ENCODE peak calls at places on chromosomes 4 and X, in five cellular contexts. R is H1, O is HCT116, J is K562, U is HepG2. Y is an unnamed sample.

GRCh38 chr4:20687894-20688293 is 12.4 kb upstream of the PACRGL start:
- DNase-seq in U (no peak), O (no peak), J (no peak), R (no peak), Y (no peak)

GRCh38 chrX:15848576-15848975 is 6.0 kb downstream of the AP1S2 start:
- DNase-seq in O (no peak), J (no peak), U (no peak), R (no peak), Y (no peak)

GRCh38 chr4:180057198-180057821 is 2185.9 kb upstream of the TENM3 start:
- DNase-seq in U (no peak), J (no peak), O (no peak), R (no peak), Y (no peak)

GRCh38 chr4:143025111-143025704 is 159.5 kb upstream of the USP38 start:
- DNase-seq in U (peak), R (no peak), O (peak), J (no peak), Y (peak)

GRCh38 chr4:1466034-1466960 is 60.1 kb upstream of the NKX1-1 start:
- DNase-seq in J (no peak), O (no peak), R (no peak), U (no peak), Y (no peak)

GRCh38 chrX:39953027-39953426 is 144.7 kb downstream of the BCOR start:
- DNase-seq in U (no peak), O (no peak), R (no peak), J (no peak), Y (no peak)

GRCh38 chr4:141486375-141486997 is 149.9 kb upstream of the IL15 start:
- DNase-seq in U (no peak), J (no peak), O (no peak), R (no peak), Y (no peak)

GRCh38 chr4:85132570-85132969 is 166.1 kb upstream of the WDFY3 start:
- DNase-seq in U (no peak), R (no peak), J (no peak), O (no peak), Y (no peak)

GRCh38 chrX:100880368-100880767 is 6.2 kb upstream of the NOX1 start:
- DNase-seq in R (no peak), O (no peak), U (no peak), J (no peak), Y (no peak)

GRCh38 chrX:100883654-100884053 is 9.5 kb upstream of the NOX1 start:
- DNase-seq in O (no peak), R (no peak), U (peak), J (no peak), Y (no peak)
- TF ChIP-seq JUND in O (no peak), R (no peak), U (no peak), J (no peak), Y (no peak)

DNA sequence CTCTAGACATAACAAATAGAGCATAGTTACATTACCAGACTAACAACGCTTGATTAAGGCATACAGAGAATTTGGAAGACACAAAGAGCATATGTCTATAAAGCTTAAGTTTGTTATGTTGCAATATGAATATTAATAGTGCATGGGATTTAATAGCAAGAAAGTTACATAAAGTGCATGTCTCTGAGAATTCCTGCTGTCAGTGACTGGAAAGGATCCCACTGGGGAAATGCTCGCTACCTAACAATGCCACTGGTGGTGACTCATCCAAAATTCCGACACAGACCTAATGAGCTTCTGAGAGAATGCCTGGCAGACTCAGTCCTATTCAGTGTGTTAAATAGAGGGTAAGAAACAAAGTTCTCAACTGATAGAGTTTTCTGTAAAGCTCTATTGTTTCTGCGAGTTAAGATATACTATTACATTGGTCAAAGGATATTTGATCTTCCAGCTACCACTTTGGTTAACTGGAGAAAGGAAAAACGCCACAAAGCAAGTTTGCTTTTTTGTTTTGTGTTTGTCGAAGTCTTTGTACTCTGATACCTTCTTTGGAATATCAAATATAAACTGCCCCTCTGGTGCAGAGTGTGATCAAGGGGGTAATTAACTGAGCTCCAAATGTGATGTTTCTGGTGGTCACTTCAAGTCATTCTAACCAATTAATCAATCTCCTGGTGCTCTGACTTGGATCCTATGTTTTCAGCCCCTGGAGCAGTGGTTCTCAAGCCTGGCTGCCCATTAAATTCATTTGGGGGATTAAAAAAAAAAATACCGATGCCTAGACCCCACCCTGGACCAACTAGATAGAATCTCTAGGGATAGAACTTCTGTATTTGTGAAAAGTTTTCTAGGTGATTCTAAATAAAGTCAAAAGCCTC is 107.9 kb downstream of the PALLD start:
- DNase-seq in J (no peak), U (no peak), R (no peak), O (peak), Y (no peak)
- TF ChIP-seq JUND in J (no peak), U (no peak), R (peak), O (peak), Y (no peak)

DNA sequence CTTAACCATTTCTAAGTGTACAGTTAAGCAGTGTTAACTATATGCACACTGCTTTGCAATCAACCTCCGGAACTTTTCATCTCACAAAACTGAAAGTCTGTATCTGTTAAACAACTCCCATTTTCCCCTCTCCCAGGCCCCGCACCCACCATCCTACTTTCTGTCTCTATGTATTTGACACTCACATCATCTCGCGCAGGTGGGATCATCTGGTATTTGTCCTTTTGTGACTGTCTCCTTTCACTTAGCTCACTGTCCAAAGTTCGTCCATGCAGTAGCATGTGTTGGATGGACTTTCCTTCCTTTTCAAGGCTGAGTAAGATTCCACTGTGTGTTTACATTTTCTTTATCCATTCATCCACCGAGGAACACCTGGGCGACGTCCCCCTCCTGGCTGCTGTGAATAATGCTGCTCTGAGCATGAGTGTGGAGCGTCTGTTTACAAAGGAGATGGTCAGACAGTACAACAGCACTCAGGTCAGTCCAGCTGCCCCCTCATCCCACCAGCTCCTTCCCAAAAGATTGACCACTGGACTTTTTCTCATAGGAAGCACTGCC is 39.8 kb downstream of the DCTD start:
- DNase-seq in U (peak), O (no peak), R (no peak), J (no peak), Y (no peak)
- TF ChIP-seq JUND in U (no peak), O (no peak), R (no peak), J (no peak), Y (no peak)

GRCh38 chrX:108601276-108601675 is 135.1 kb downstream of the IRS4 start:
- DNase-seq in O (no peak), R (no peak), U (no peak), J (no peak), Y (no peak)
- TF ChIP-seq JUND in O (no peak), R (no peak), U (no peak), J (no peak), Y (no peak)

GRCh38 chr4:126958482-126958881 is 674.3 kb upstream of the INTU start:
- DNase-seq in R (no peak), U (no peak), J (no peak), O (no peak), Y (no peak)

GRCh38 chr4:126956192-126956897 is 676.4 kb upstream of the INTU start:
- DNase-seq in U (no peak), R (no peak), J (peak), O (no peak), Y (no peak)

GRCh38 chr4:126954537-126955291 is 678.0 kb upstream of the INTU start:
- DNase-seq in R (no peak), U (no peak), O (no peak), J (peak), Y (no peak)

GRCh38 chr4:126957555-126958440 is 675.0 kb upstream of the INTU start:
- DNase-seq in U (no peak), J (no peak), R (no peak), O (no peak), Y (peak)

DNA sequence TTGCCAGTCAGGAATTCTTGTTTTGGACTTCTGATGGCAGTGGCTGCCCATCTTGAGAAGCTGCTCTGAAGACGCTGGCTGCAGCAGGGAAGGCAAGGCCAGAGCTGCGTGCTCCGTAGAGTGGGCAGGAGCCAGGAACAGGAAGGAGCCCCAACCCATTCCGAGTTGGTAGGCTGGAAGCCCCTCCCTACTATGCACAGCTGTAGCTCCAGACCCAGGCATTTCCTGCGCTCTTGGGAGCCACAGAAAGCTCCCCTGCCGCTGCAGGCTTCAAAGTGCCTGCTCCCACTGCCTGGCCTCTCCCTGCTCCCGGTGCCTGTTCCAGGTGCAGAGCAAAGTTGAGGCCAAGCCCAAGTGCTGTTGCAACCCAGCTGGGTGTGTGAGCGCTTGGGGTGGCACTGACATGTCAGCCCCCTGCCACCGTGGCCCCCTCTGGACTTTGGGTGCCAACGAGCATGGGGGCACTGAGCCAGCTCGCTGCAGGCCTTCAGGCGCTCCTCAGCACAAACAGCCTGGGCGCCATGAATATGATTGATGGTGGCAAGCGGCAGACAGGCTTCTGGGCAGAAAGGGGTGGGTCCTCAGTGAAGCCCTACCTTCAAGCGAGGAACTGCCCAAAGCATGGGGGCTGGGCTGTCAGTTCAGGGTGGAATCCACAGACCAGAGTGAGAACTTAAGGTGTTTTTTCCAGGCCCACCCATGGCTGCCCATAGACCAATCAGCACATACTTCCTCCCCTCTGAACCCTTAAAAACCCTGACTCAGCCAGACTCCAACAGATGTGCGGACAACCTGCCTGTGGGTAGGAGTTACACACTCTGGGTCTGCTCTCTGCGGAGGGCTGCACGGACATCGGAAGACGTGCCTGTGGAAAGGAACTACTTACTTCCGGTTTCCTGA is 677.2 kb upstream of the INTU start:
- DNase-seq in J (peak), U (no peak), O (no peak), R (no peak), Y (no peak)
- TF ChIP-seq JUND in J (peak), U (no peak), O (no peak), R (no peak), Y (no peak)

DNA sequence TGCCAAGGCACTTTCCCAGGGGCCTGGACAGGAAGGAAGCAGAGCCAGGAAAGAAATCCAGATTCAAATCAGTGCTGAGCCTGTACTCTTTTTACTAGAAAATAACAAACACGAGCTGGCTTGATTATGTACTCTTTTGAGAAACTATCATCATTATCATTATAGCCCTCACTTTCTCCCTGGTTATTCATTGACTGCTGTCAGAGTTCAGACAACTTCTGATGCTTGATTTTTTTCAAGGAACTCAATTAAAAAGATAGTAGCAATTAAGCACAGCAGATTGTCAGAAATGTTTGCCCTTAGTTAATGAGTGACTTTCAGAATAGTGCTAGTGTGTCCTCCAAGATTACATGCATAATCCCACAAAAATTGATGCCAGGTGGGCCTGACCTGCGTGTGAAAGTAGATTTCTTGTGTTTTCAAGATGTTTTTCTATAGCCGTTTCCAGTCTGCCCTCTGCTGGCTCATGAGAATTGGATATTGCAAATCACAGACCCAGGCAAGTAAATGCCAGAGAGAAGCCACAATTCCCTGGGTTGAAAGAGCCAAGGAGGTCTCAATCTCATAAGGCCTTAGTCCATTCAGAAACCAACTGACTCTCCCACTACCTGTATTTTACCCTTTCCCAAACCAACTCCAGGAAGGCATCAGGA is 14.3 kb upstream of the PNPLA4 start:
- DNase-seq in U (peak), O (no peak), R (no peak), J (no peak), Y (no peak)
- TF ChIP-seq JUND in U (no peak), O (no peak), R (no peak), J (no peak), Y (no peak)